ENCODE peak calls at places on chromosomes 6 and 20, in four cellular contexts. One of them, this sample, is unnamed.

GRCh38 chr6:159169193-159169555 is at the start of gene FNDC1:
- DNase-seq in transverse colon: peak; percentile 22
- DNase-seq in hypothalamus: no peak
- DNase-seq in GM12892: peak; percentile 85
- DNase-seq in this sample: peak; percentile 65

GRCh38 chr20:1840865-1841553 is 54.2 kb upstream of the SIRPA start:
- DNase-seq in transverse colon: no peak
- DNase-seq in hypothalamus: no peak
- DNase-seq in GM12892: no peak
- DNase-seq in this sample: no peak

GRCh38 chr6:136657629-136658028 is 107.4 kb upstream of the MAP7 start:
- DNase-seq in transverse colon: peak; percentile 14
- DNase-seq in hypothalamus: no peak
- DNase-seq in GM12892: no peak
- DNase-seq in this sample: no peak

GRCh38 chr6:146892613-146893401 is 294.0 kb downstream of the ADGB start:
- DNase-seq in transverse colon: no peak
- DNase-seq in hypothalamus: no peak
- DNase-seq in GM12892: no peak
- DNase-seq in this sample: no peak

GRCh38 chr20:17399303-17399985 is 131.7 kb downstream of the BFSP1 start:
- DNase-seq in transverse colon: no peak
- DNase-seq in hypothalamus: no peak
- DNase-seq in GM12892: no peak
- DNase-seq in this sample: no peak

GRCh38 chr6:116531675-116532570 is 13.6 kb downstream of the TRAPPC3L start:
- DNase-seq in transverse colon: peak; percentile 54
- DNase-seq in hypothalamus: peak; percentile 20
- DNase-seq in GM12892: no peak
- DNase-seq in this sample: peak; percentile 57

GRCh38 chr6:140987364-140988135 is 1145.2 kb upstream of the GJE1 start:
- DNase-seq in transverse colon: no peak
- DNase-seq in hypothalamus: no peak
- DNase-seq in GM12892: no peak
- DNase-seq in this sample: no peak

GRCh38 chr20:59004763-59005522 is 2.1 kb downstream of the CTSZ start:
- DNase-seq in transverse colon: peak; percentile 86
- DNase-seq in hypothalamus: peak; percentile 44
- DNase-seq in GM12892: peak; percentile 86
- DNase-seq in this sample: no peak

GRCh38 chr20:46108435-46108841 is 9.7 kb upstream of the CD40 start:
- DNase-seq in transverse colon: no peak
- DNase-seq in hypothalamus: no peak
- DNase-seq in GM12892: no peak
- DNase-seq in this sample: no peak

GRCh38 chr6:168951224-168951616 is 302.4 kb downstream of the THBS2 start:
- DNase-seq in transverse colon: no peak
- DNase-seq in hypothalamus: no peak
- DNase-seq in GM12892: no peak
- DNase-seq in this sample: no peak

GRCh38 chr20:23881371-23881770 is 1.8 kb upstream of the CST5 start:
- DNase-seq in transverse colon: no peak
- DNase-seq in hypothalamus: no peak
- DNase-seq in GM12892: no peak
- DNase-seq in this sample: no peak

GRCh38 chr20:59564943-59565342 is 39.4 kb upstream of the PHACTR3 start:
- DNase-seq in transverse colon: no peak
- DNase-seq in hypothalamus: no peak
- DNase-seq in GM12892: no peak
- DNase-seq in this sample: no peak

GRCh38 chr20:3922223-3922982 is 33.2 kb downstream of the PANK2 start:
- DNase-seq in transverse colon: no peak
- DNase-seq in hypothalamus: no peak
- DNase-seq in GM12892: no peak
- DNase-seq in this sample: no peak

GRCh38 chr6:88360203-88360797 is 194.2 kb upstream of the CNR1 start:
- DNase-seq in transverse colon: no peak
- DNase-seq in hypothalamus: no peak
- DNase-seq in GM12892: no peak
- DNase-seq in this sample: no peak

GRCh38 chr6:27176096-27176495 is 71.4 kb upstream of the PRSS16 start:
- DNase-seq in transverse colon: no peak
- DNase-seq in hypothalamus: no peak
- DNase-seq in GM12892: no peak
- DNase-seq in this sample: no peak

GRCh38 chr6:135166515-135166914 is 14.6 kb upstream of the MYB start:
- DNase-seq in transverse colon: no peak
- DNase-seq in hypothalamus: no peak
- DNase-seq in GM12892: no peak
- DNase-seq in this sample: no peak

GRCh38 chr6:18323935-18324707 is 59.8 kb upstream of the DEK start:
- DNase-seq in transverse colon: no peak
- DNase-seq in hypothalamus: peak; percentile 12
- DNase-seq in GM12892: no peak
- DNase-seq in this sample: peak; percentile 4

GRCh38 chr6:16129623-16130243 is 847 bp downstream of the MYLIP start:
- DNase-seq in transverse colon: peak; percentile 41
- DNase-seq in hypothalamus: peak; percentile 51
- DNase-seq in GM12892: no peak
- DNase-seq in this sample: no peak

GRCh38 chr20:63696311-63696627 is 183 bp upstream of the TNFRSF6B start:
- DNase-seq in transverse colon: peak; percentile 60
- DNase-seq in hypothalamus: no peak
- DNase-seq in GM12892: no peak
- DNase-seq in this sample: no peak

GRCh38 chr20:49404461-49404860 is 78.0 kb downstream of the KCNB1 start:
- DNase-seq in transverse colon: no peak
- DNase-seq in hypothalamus: no peak
- DNase-seq in GM12892: no peak
- DNase-seq in this sample: no peak

GRCh38 chr6:24376875-24377274 is 19.0 kb upstream of the DCDC2 start:
- DNase-seq in transverse colon: no peak
- DNase-seq in hypothalamus: no peak
- DNase-seq in GM12892: no peak
- DNase-seq in this sample: no peak

GRCh38 chr6:27539551-27539950 is 66.6 kb upstream of the ZNF184 start:
- DNase-seq in transverse colon: no peak
- DNase-seq in hypothalamus: no peak
- DNase-seq in GM12892: no peak
- DNase-seq in this sample: no peak